ENCODE peak calls at places on chromosomes 13 and 19, in four cellular contexts. One of them, this sample, is unnamed.

GRCh38 chr19:21264416-21264815 is 64.8 kb downstream of the ZNF708 start:
- DNase-seq in stomach: no peak
- DNase-seq in keratinocyte: no peak
- DNase-seq in WTC11: no peak
- DNase-seq in this sample: no peak

GRCh38 chr13:31797154-31797775 is 57.9 kb downstream of the RXFP2 start:
- DNase-seq in stomach: no peak
- DNase-seq in keratinocyte: no peak
- DNase-seq in WTC11: no peak
- DNase-seq in this sample: no peak

GRCh38 chr19:55441319-55441691 is 1.8 kb downstream of the SHISA7 start:
- DNase-seq in stomach: no peak
- DNase-seq in keratinocyte: no peak
- DNase-seq in WTC11: no peak
- DNase-seq in this sample: no peak

GRCh38 chr19:15423130-15423529 is 4.3 kb upstream of the AKAP8L start:
- DNase-seq in stomach: no peak
- DNase-seq in keratinocyte: no peak
- DNase-seq in WTC11: no peak
- DNase-seq in this sample: no peak

GRCh38 chr19:53156888-53157287 is 2.0 kb downstream of the ZNF347 start:
- DNase-seq in stomach: no peak
- DNase-seq in keratinocyte: no peak
- DNase-seq in WTC11: no peak
- DNase-seq in this sample: no peak

GRCh38 chr13:80989770-80990169 is 648.8 kb upstream of the SPRY2 start:
- DNase-seq in stomach: no peak
- DNase-seq in keratinocyte: no peak
- DNase-seq in WTC11: no peak
- DNase-seq in this sample: no peak

GRCh38 chr19:19385900-19386339 is 19.6 kb upstream of the GATAD2A start:
- DNase-seq in stomach: no peak
- DNase-seq in keratinocyte: no peak
- DNase-seq in WTC11: peak; percentile 57
- DNase-seq in this sample: peak; percentile 84

GRCh38 chr19:53102701-53103140 is 501 bp downstream of the ZNF160 start:
- DNase-seq in stomach: peak; percentile 29
- DNase-seq in keratinocyte: no peak
- DNase-seq in WTC11: peak; percentile 27
- DNase-seq in this sample: no peak

GRCh38 chr19:49800771-49801170 is 12.3 kb downstream of the FUZ start:
- DNase-seq in stomach: no peak
- DNase-seq in keratinocyte: no peak
- DNase-seq in WTC11: no peak
- DNase-seq in this sample: no peak

GRCh38 chr13:100490692-100491091 is 97.9 kb downstream of the GGACT start:
- DNase-seq in stomach: no peak
- DNase-seq in keratinocyte: no peak
- DNase-seq in WTC11: peak; percentile 63
- DNase-seq in this sample: no peak

GRCh38 chr13:87678353-87678752 is 7.2 kb downstream of the SLITRK5 start:
- DNase-seq in stomach: no peak
- DNase-seq in keratinocyte: no peak
- DNase-seq in WTC11: no peak
- DNase-seq in this sample: no peak

GRCh38 chr13:27918041-27918917 is 1.5 kb upstream of the PDX1 start:
- DNase-seq in stomach: no peak
- DNase-seq in keratinocyte: no peak
- DNase-seq in WTC11: peak; percentile 23
- DNase-seq in this sample: no peak

GRCh38 chr19:18156841-18157464 is 4.0 kb downstream of the PIK3R2 start:
- DNase-seq in stomach: peak; percentile 95
- DNase-seq in keratinocyte: no peak
- DNase-seq in WTC11: no peak
- DNase-seq in this sample: peak; percentile 96

GRCh38 chr13:33867472-33867871 is 49.5 kb downstream of the RFC3 start:
- DNase-seq in stomach: no peak
- DNase-seq in keratinocyte: no peak
- DNase-seq in WTC11: no peak
- DNase-seq in this sample: no peak

GRCh38 chr13:96473463-96474157 is 383.7 kb downstream of the HS6ST3 start:
- DNase-seq in stomach: no peak
- DNase-seq in keratinocyte: no peak
- DNase-seq in WTC11: no peak
- DNase-seq in this sample: no peak

GRCh38 chr13:75319244-75319643 is 162.7 kb downstream of the TBC1D4 start:
- DNase-seq in stomach: no peak
- DNase-seq in keratinocyte: no peak
- DNase-seq in WTC11: no peak
- DNase-seq in this sample: no peak

GRCh38 chr13:43805681-43806128 is 18.9 kb upstream of the ENOX1 start:
- DNase-seq in stomach: no peak
- DNase-seq in keratinocyte: no peak
- DNase-seq in WTC11: no peak
- DNase-seq in this sample: no peak

GRCh38 chr13:48653074-48654054 is at the start of gene CYSLTR2:
- DNase-seq in stomach: no peak
- DNase-seq in keratinocyte: no peak
- DNase-seq in WTC11: no peak
- DNase-seq in this sample: no peak

GRCh38 chr13:106349080-106349841 is 186.2 kb downstream of the EFNB2 start:
- DNase-seq in stomach: peak; percentile 69
- DNase-seq in keratinocyte: peak; percentile 50
- DNase-seq in WTC11: peak; percentile 47
- DNase-seq in this sample: no peak

GRCh38 chr13:94313321-94313720 is 166.2 kb downstream of the DCT start:
- DNase-seq in stomach: no peak
- DNase-seq in keratinocyte: no peak
- DNase-seq in WTC11: no peak
- DNase-seq in this sample: no peak

GRCh38 chr13:79782541-79783216 is 301.7 kb downstream of the NDFIP2 start:
- DNase-seq in stomach: peak; percentile 46
- DNase-seq in keratinocyte: no peak
- DNase-seq in WTC11: peak; percentile 71
- DNase-seq in this sample: no peak

GRCh38 chr13:30408319-30409101 is 13.8 kb upstream of the UBE2L5 start:
- DNase-seq in stomach: peak; percentile 96
- DNase-seq in keratinocyte: no peak
- DNase-seq in WTC11: peak; percentile 98
- DNase-seq in this sample: peak; percentile 94

GRCh38 chr19:45528149-45528743 is 21.0 kb downstream of the VASP start:
- DNase-seq in stomach: no peak
- DNase-seq in keratinocyte: peak; percentile 97
- DNase-seq in WTC11: peak; percentile 71
- DNase-seq in this sample: no peak

GRCh38 chr13:44710576-44710975 is 134.4 kb upstream of the TSC22D1 start:
- DNase-seq in stomach: no peak
- DNase-seq in keratinocyte: no peak
- DNase-seq in WTC11: no peak
- DNase-seq in this sample: no peak

GRCh38 chr13:111961793-111962192 is 105.2 kb upstream of the SOX1 start:
- DNase-seq in stomach: no peak
- DNase-seq in keratinocyte: no peak
- DNase-seq in WTC11: no peak
- DNase-seq in this sample: no peak

GRCh38 chr19:49106648-49107135 is 7.5 kb upstream of the LIN7B start:
- DNase-seq in stomach: peak; percentile 60
- DNase-seq in keratinocyte: peak; percentile 71
- DNase-seq in WTC11: peak; percentile 83
- DNase-seq in this sample: no peak

GRCh38 chr19:797528-798414 is 519 bp downstream of the PTBP1 start:
- DNase-seq in stomach: peak; percentile 93
- DNase-seq in keratinocyte: no peak
- DNase-seq in WTC11: peak; percentile 82
- DNase-seq in this sample: peak; percentile 95

GRCh38 chr19:794989-795658 is 2.1 kb upstream of the PTBP1 start:
- DNase-seq in stomach: no peak
- DNase-seq in keratinocyte: no peak
- DNase-seq in WTC11: no peak
- DNase-seq in this sample: peak; percentile 87

GRCh38 chr19:795691-796581 is 1.3 kb upstream of the PTBP1 start:
- DNase-seq in stomach: no peak
- DNase-seq in keratinocyte: no peak
- DNase-seq in WTC11: no peak
- DNase-seq in this sample: peak; percentile 74

GRCh38 chr19:798415-799075 is 1.3 kb downstream of the PTBP1 start:
- DNase-seq in stomach: no peak
- DNase-seq in keratinocyte: no peak
- DNase-seq in WTC11: no peak
- DNase-seq in this sample: peak; percentile 79

DNA sequence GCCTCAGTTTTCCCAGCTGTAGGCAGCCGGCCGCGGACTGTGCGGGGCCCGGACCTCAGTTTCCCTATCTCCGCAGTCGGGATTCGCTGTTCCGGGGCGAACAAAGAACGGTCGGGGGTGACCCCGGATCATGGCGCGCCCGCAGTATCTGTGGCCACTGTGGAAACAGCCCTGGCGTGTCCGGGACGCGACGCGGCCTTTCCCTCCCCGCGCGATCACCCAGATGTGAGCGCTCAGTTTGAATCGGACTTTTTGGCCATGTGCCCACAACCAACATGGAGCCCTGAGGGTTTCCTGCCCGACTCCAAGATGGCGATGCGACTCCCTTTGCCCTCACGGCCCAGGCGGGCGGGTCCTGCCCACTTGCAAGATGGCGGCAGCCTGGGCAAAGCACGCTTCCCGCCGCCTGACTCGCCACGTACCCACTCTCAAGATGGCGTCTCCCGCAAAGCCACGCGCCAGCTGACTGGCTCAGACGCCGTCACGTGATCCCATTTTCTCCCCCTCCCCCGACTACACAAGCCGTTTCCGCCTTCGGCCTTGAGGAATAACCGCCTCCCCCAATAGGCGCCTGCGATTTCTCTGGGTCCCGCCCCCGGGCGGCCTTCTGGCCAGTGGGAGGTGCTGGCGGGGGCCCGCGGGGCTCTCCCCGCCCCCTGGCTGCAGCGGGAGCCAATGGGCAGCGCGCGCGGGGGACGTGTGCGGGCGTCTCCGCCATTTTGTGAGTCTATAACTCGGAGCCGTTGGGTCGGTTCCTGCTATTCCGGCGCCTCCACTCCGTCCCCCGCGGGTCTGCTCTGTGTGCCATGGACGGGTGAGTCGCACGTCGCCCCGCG is at the start of gene PTBP1:
- DNase-seq in stomach: peak; percentile 100
- DNase-seq in keratinocyte: peak; percentile 100
- DNase-seq in WTC11: peak; percentile 100
- DNase-seq in this sample: peak; percentile 100
- TF ChIP-seq CTCF in stomach: no peak
- TF ChIP-seq CTCF in keratinocyte: no peak
- TF ChIP-seq CTCF in WTC11: no peak
- TF ChIP-seq CTCF in this sample: no peak

GRCh38 chr19:4732680-4733114 is 9.1 kb upstream of the DPP9 start:
- DNase-seq in stomach: peak; percentile 44
- DNase-seq in keratinocyte: no peak
- DNase-seq in WTC11: peak; percentile 74
- DNase-seq in this sample: no peak

GRCh38 chr19:4737955-4738580 is 14.4 kb upstream of the DPP9 start:
- DNase-seq in stomach: no peak
- DNase-seq in keratinocyte: no peak
- DNase-seq in WTC11: no peak
- DNase-seq in this sample: no peak

GRCh38 chr19:4730740-4731171 is 7.1 kb upstream of the DPP9 start:
- DNase-seq in stomach: no peak
- DNase-seq in keratinocyte: no peak
- DNase-seq in WTC11: peak; percentile 81
- DNase-seq in this sample: no peak

GRCh38 chr19:4738734-4739133 is 15.1 kb upstream of the DPP9 start:
- DNase-seq in stomach: no peak
- DNase-seq in keratinocyte: no peak
- DNase-seq in WTC11: no peak
- DNase-seq in this sample: no peak

GRCh38 chr19:4733755-4734345 is 10.2 kb upstream of the DPP9 start:
- DNase-seq in stomach: no peak
- DNase-seq in keratinocyte: no peak
- DNase-seq in WTC11: no peak
- DNase-seq in this sample: no peak
- TF ChIP-seq CTCF in stomach: no peak
- TF ChIP-seq CTCF in keratinocyte: no peak
- TF ChIP-seq CTCF in WTC11: no peak
- TF ChIP-seq CTCF in this sample: no peak

GRCh38 chr19:40512473-40513344 is 45.9 kb downstream of the SPTBN4 start:
- DNase-seq in stomach: peak; percentile 27
- DNase-seq in keratinocyte: no peak
- DNase-seq in WTC11: peak; percentile 67
- DNase-seq in this sample: no peak
- TF ChIP-seq CTCF in stomach: no peak
- TF ChIP-seq CTCF in keratinocyte: no peak
- TF ChIP-seq CTCF in WTC11: no peak
- TF ChIP-seq CTCF in this sample: peak; percentile 26

GRCh38 chr19:11982526-11982925 is 17.7 kb downstream of the ZNF763 start:
- DNase-seq in stomach: no peak
- DNase-seq in keratinocyte: no peak
- DNase-seq in WTC11: no peak
- DNase-seq in this sample: no peak
- TF ChIP-seq CTCF in stomach: no peak
- TF ChIP-seq CTCF in keratinocyte: no peak
- TF ChIP-seq CTCF in WTC11: no peak
- TF ChIP-seq CTCF in this sample: no peak

GRCh38 chr13:38685974-38686571 is 804 bp upstream of the FREM2 start:
- DNase-seq in stomach: no peak
- DNase-seq in keratinocyte: no peak
- DNase-seq in WTC11: peak; percentile 58
- DNase-seq in this sample: no peak
- TF ChIP-seq CTCF in stomach: no peak
- TF ChIP-seq CTCF in keratinocyte: no peak
- TF ChIP-seq CTCF in WTC11: no peak
- TF ChIP-seq CTCF in this sample: peak; percentile 77

DNA sequence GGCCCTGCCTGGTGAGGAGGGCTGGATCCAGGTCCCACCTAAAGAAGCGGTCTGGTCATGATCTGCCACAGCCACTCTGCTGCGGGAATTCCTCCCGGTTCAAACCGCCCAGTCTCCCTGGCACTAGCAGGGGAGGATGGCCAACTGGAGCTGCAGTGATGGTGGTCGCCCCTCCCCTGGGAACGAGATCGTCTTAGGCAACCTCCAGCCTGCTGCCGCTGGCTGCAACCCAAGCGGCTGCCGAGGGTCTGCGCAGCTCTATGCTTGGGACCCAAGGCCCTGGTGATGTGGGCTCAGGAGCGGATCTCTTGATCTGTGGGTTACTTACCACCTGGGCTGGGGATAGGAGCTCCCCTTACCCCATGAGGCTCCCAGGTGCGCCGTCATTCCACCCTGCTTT is 69.1 kb downstream of the TNFSF11 start:
- DNase-seq in stomach: no peak
- DNase-seq in keratinocyte: no peak
- DNase-seq in WTC11: no peak
- DNase-seq in this sample: no peak
- TF ChIP-seq CTCF in stomach: no peak
- TF ChIP-seq CTCF in keratinocyte: no peak
- TF ChIP-seq CTCF in WTC11: no peak
- TF ChIP-seq CTCF in this sample: no peak

GRCh38 chr19:10842788-10843187 is 5.4 kb upstream of the C19orf38 start:
- DNase-seq in stomach: no peak
- DNase-seq in keratinocyte: no peak
- DNase-seq in WTC11: no peak
- DNase-seq in this sample: no peak
- TF ChIP-seq CTCF in stomach: no peak
- TF ChIP-seq CTCF in keratinocyte: no peak
- TF ChIP-seq CTCF in WTC11: no peak
- TF ChIP-seq CTCF in this sample: no peak

This sample was measured in chondrocyte.